ENCODE peak calls at places on chromosomes 13 and 19, in five cellular contexts. J is GM23338; N is right lobe of liver; W is lower lobe of right lung; R is CD4-positive, alpha-beta memory T cell. Q is an unnamed sample.

GRCh38 chr13:49453465-49453864 is 9.4 kb downstream of the SETDB2 start:
- DNase-seq in J (no peak), R (no peak), N (no peak), W (no peak), Q (no peak)

GRCh38 chr19:39830406-39830805 is 3.6 kb downstream of the DYRK1B start:
- DNase-seq in J (no peak), N (no peak), W (no peak), R (no peak), Q (no peak)

GRCh38 chr19:8451885-8452284 is 7.1 kb downstream of the HNRNPM start:
- DNase-seq in R (peak), W (no peak), J (no peak), N (no peak), Q (no peak)

GRCh38 chr13:79810671-79811070 is 329.7 kb downstream of the NDFIP2 start:
- DNase-seq in R (no peak), W (no peak), N (no peak), J (peak), Q (no peak)

GRCh38 chr13:44220948-44221347 is 152.7 kb upstream of the SERP2 start:
- DNase-seq in J (no peak), N (no peak), R (no peak), W (no peak), Q (no peak)

GRCh38 chr19:55156202-55157063 is 1.1 kb downstream of the TNNI3 start:
- DNase-seq in R (no peak), N (no peak), J (peak), W (no peak), Q (no peak)

GRCh38 chr13:44230071-44230470 is 143.6 kb upstream of the SERP2 start:
- DNase-seq in W (no peak), J (no peak), R (no peak), N (no peak), Q (no peak)

GRCh38 chr13:43792456-43792855 is 5.7 kb upstream of the ENOX1 start:
- DNase-seq in N (no peak), W (no peak), J (no peak), R (no peak), Q (no peak)

GRCh38 chr13:97223711-97224461 is 1.8 kb downstream of the MBNL2 start:
- DNase-seq in J (peak), N (peak), W (no peak), R (peak), Q (no peak)

GRCh38 chr19:28128341-28128740 is 1084.6 kb downstream of the UQCRFS1 start:
- DNase-seq in J (no peak), R (no peak), N (no peak), W (no peak), Q (no peak)

GRCh38 chr13:69947577-69947976 is 160.0 kb upstream of the ATXN8OS start:
- DNase-seq in W (no peak), R (no peak), N (no peak), J (no peak), Q (no peak)

GRCh38 chr19:57406516-57407123 is 4.3 kb upstream of the ZNF17 start:
- DNase-seq in R (peak), N (peak), J (peak), W (peak), Q (peak)

GRCh38 chr19:53991224-53992113 is at the start of gene CACNG6:
- DNase-seq in N (no peak), R (no peak), W (peak), J (peak), Q (no peak)

GRCh38 chr13:75587679-75588078 is 38.1 kb downstream of the UCHL3 start:
- DNase-seq in N (no peak), W (no peak), R (no peak), J (peak), Q (no peak)

GRCh38 chr13:85261757-85262346 is 537.4 kb downstream of the SLITRK6 start:
- DNase-seq in R (no peak), W (no peak), N (no peak), J (peak), Q (no peak)

GRCh38 chr13:83190020-83190419 is 692.3 kb downstream of the SLITRK1 start:
- DNase-seq in N (no peak), J (no peak), R (no peak), W (no peak), Q (no peak)

GRCh38 chr13:81018936-81019335 is 678.0 kb upstream of the SPRY2 start:
- DNase-seq in N (no peak), R (no peak), W (no peak), J (no peak), Q (no peak)

GRCh38 chr19:45500918-45501729 is 2.9 kb downstream of the PPM1N start:
- DNase-seq in N (no peak), W (no peak), J (peak), R (no peak), Q (no peak)

GRCh38 chr13:91647361-91647970 is 249.0 kb downstream of the GPC5 start:
- DNase-seq in R (no peak), N (no peak), W (no peak), J (peak), Q (no peak)

GRCh38 chr13:20812890-20813289 is 39.1 kb upstream of the EEF1AKMT1 start:
- DNase-seq in N (no peak), J (no peak), W (no peak), R (no peak), Q (no peak)
- H3K27ac ChIP-seq in N (no peak), J (no peak), W (peak), R (no peak), Q (no peak)

GRCh38 chr19:42111384-42111783 is 20.9 kb downstream of the POU2F2 start:
- DNase-seq in J (no peak), N (no peak), R (no peak), W (no peak), Q (no peak)

GRCh38 chr19:42111811-42112210 is 20.4 kb downstream of the POU2F2 start:
- DNase-seq in R (no peak), N (no peak), W (no peak), J (no peak), Q (no peak)

GRCh38 chr19:42108527-42109389 is 23.5 kb downstream of the POU2F2 start:
- DNase-seq in R (peak), N (peak), J (peak), W (peak), Q (peak)

GRCh38 chr19:42110658-42111057 is 21.6 kb downstream of the POU2F2 start:
- DNase-seq in N (no peak), R (no peak), W (no peak), J (no peak), Q (no peak)

DNA sequence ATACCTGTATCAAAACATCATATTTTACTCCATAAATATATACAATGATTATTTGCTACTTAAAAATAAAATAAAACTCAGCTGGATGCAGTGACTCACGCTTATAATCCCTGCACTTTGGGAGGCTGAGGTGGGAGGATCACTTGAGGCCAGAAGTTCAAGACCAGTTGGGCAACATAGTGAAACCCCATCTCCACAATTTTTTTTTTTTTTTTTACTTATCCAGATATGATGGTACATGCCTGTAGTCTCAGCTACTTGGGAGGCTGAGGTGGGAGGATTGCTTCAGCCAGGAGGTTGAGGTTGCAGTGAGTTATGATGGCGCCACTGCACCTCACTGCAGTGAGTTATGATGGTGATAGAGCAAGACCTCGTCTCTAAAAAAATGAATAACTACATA is 22.4 kb downstream of the POU2F2 start:
- DNase-seq in R (no peak), W (no peak), J (no peak), N (no peak), Q (no peak)
- H3K27ac ChIP-seq in R (no peak), W (no peak), J (no peak), N (no peak), Q (no peak)

GRCh38 chr19:46618670-46619231 is 6.1 kb downstream of the PTGIR start:
- DNase-seq in R (peak), W (no peak), N (no peak), J (no peak), Q (no peak)

GRCh38 chr19:46621191-46622117 is 3.4 kb downstream of the PTGIR start:
- DNase-seq in J (peak), W (peak), N (no peak), R (no peak), Q (no peak)

GRCh38 chr19:46620716-46621115 is 4.2 kb downstream of the PTGIR start:
- DNase-seq in N (no peak), R (no peak), J (no peak), W (no peak), Q (no peak)

GRCh38 chr19:46622118-46622446 is 2.8 kb downstream of the PTGIR start:
- DNase-seq in W (no peak), J (no peak), R (no peak), N (no peak), Q (no peak)

DNA sequence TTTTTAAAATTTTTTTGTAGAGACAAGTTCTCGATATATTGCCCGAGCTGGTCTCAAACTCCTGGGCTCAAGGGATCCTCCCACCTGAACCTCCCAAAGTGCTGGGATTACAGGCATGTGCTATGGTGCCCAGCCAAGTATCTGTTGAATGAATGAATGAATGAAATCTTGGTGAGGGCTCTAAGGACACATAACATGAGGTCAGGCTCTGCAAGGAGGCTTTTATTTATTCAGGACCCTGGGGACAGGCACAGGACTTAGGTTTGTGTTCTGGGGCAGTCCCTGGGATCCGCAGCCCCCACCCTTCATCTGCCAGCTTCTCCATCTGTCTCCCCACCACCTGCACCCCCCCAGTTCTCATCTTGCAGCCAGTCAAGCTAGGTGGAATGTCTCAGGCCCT is 4.6 kb downstream of the PTGIR start:
- DNase-seq in R (no peak), W (no peak), N (no peak), J (no peak), Q (no peak)
- H3K27ac ChIP-seq in R (no peak), W (no peak), N (no peak), J (no peak), Q (no peak)

GRCh38 chr13:110216006-110216402 is 91.0 kb downstream of the COL4A1 start:
- DNase-seq in N (no peak), R (no peak), W (no peak), J (no peak), Q (no peak)

GRCh38 chr13:110215606-110216005 is 91.4 kb downstream of the COL4A1 start:
- DNase-seq in J (no peak), N (no peak), R (no peak), W (no peak), Q (no peak)

GRCh38 chr13:110217811-110218210 is 89.1 kb downstream of the COL4A1 start:
- DNase-seq in W (no peak), N (no peak), R (no peak), J (no peak), Q (no peak)

GRCh38 chr13:110214637-110215036 is 92.3 kb downstream of the COL4A1 start:
- DNase-seq in W (no peak), J (no peak), N (no peak), R (no peak), Q (no peak)

GRCh38 chr13:110216403-110217041 is 90.4 kb downstream of the COL4A1 start:
- DNase-seq in N (no peak), J (no peak), W (no peak), R (no peak), Q (no peak)
- H3K27ac ChIP-seq in N (no peak), J (no peak), W (peak), R (no peak), Q (no peak)

GRCh38 chr13:66835040-66835628 is 395.0 kb downstream of the PCDH9 start:
- DNase-seq in N (peak), W (no peak), J (no peak), R (no peak), Q (no peak)
- H3K27ac ChIP-seq in N (no peak), W (no peak), J (no peak), R (no peak), Q (no peak)

Q was measured in effector memory CD4-positive, alpha-beta T cell.